ENCODE peak calls at places on chromosomes 12 and 14, in seven cellular contexts. A, L, R, P, F, G and O are unnamed samples.

GRCh38 chr14:31170411-31170810 is 37.2 kb downstream of the HECTD1 start:
- DNase-seq in A (no peak), L (no peak), R (no peak), P (no peak), F (no peak), G (no peak), O (no peak)

GRCh38 chr12:91913651-91914050 is 232.0 kb downstream of the BTG1 start:
- DNase-seq in A (no peak), L (no peak), R (no peak), P (no peak), F (no peak), G (no peak), O (no peak)

GRCh38 chr14:61568572-61569011 is 126.7 kb upstream of the HIF1A start:
- DNase-seq in A (no peak), L (peak; percentile 44), R (no peak), P (no peak), F (peak; percentile 52), G (no peak), O (no peak)

GRCh38 chr14:80946187-80946586 is 4.6 kb upstream of the CEP128 start:
- DNase-seq in A (no peak), L (no peak), R (no peak), P (no peak), F (no peak), G (no peak), O (no peak)

GRCh38 chr12:27142102-27142721 is 59.8 kb upstream of the C12orf71 start:
- DNase-seq in A (peak; percentile 53), L (peak; percentile 66), R (peak; percentile 60), P (peak; percentile 79), F (no peak), G (peak; percentile 67), O (peak; percentile 39)

GRCh38 chr12:6952860-6953416 is 1.8 kb downstream of the PTPN6 start:
- DNase-seq in A (no peak), L (no peak), R (no peak), P (no peak), F (no peak), G (no peak), O (no peak)

GRCh38 chr12:97168804-97169203 is 261.7 kb downstream of the NEDD1 start:
- DNase-seq in A (no peak), L (no peak), R (no peak), P (no peak), F (no peak), G (no peak), O (no peak)

GRCh38 chr12:3326850-3327780 is 163.9 kb upstream of the PRMT8 start:
- DNase-seq in A (no peak), L (no peak), R (no peak), P (no peak), F (no peak), G (no peak), O (no peak)

GRCh38 chr14:60101801-60102200 is 10.1 kb downstream of the PCNX4 start:
- DNase-seq in A (no peak), L (no peak), R (no peak), P (no peak), F (no peak), G (no peak), O (no peak)

GRCh38 chr14:38261620-38262019 is 5.7 kb upstream of the CLEC14A start:
- DNase-seq in A (no peak), L (no peak), R (no peak), P (no peak), F (no peak), G (no peak), O (no peak)

GRCh38 chr12:28817524-28817923 is 331.6 kb upstream of the FAR2 start:
- DNase-seq in A (no peak), L (peak; percentile 20), R (no peak), P (no peak), F (no peak), G (no peak), O (no peak)

GRCh38 chr12:119176267-119177055 is 2.3 kb upstream of the HSPB8 start:
- DNase-seq in A (peak; percentile 15), L (peak; percentile 26), R (peak; percentile 64), P (peak; percentile 61), F (no peak), G (no peak), O (peak; percentile 51)

GRCh38 chr12:132524405-132524804 is 34.5 kb downstream of the FBRSL1 start:
- DNase-seq in A (no peak), L (no peak), R (no peak), P (no peak), F (no peak), G (no peak), O (no peak)

GRCh38 chr14:20400589-20400964 is 12.7 kb downstream of the TEP1 start:
- DNase-seq in A (no peak), L (no peak), R (no peak), P (no peak), F (no peak), G (no peak), O (no peak)

GRCh38 chr14:20403521-20403920 is 9.8 kb downstream of the TEP1 start:
- DNase-seq in A (no peak), L (no peak), R (no peak), P (no peak), F (no peak), G (no peak), O (no peak)

DNA sequence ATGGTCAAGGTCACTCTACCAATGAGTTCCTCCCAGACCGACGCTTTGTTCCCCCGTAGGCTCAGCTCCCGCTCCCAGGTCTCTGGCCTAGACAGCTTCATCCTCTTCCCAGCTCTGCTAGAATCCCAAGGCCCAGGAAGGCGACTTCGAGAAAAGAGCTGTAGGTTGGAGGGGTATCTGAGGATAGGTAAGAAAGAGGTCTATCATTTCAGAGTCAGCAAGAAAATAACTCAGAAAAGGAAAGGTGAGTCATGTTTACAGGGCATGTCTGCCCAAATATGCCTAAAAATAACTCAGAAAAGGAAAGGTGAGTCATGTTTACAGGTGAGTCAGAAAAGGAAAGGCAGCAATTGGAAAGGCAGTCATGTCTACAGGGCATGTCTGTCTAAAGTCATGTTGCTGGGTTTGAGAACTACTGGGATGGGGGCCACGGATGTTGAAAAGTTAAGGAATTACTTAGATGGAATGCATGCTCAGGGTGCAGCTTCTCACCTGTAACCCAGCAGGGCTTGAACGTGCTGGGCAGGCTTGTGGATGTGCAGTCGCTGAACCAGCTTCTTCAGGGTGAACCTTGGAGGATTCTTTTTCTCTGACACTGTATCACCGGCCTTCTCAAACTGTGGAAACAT is 12.2 kb downstream of the TEP1 start:
- DNase-seq in A (peak; percentile 54), L (no peak), R (peak; percentile 74), P (no peak), F (no peak), G (no peak), O (no peak)
- TF ChIP-seq SP1 in A (no peak), L (no peak), R (peak; percentile 84), P (no peak), F (no peak), G (no peak), O (no peak)

DNA sequence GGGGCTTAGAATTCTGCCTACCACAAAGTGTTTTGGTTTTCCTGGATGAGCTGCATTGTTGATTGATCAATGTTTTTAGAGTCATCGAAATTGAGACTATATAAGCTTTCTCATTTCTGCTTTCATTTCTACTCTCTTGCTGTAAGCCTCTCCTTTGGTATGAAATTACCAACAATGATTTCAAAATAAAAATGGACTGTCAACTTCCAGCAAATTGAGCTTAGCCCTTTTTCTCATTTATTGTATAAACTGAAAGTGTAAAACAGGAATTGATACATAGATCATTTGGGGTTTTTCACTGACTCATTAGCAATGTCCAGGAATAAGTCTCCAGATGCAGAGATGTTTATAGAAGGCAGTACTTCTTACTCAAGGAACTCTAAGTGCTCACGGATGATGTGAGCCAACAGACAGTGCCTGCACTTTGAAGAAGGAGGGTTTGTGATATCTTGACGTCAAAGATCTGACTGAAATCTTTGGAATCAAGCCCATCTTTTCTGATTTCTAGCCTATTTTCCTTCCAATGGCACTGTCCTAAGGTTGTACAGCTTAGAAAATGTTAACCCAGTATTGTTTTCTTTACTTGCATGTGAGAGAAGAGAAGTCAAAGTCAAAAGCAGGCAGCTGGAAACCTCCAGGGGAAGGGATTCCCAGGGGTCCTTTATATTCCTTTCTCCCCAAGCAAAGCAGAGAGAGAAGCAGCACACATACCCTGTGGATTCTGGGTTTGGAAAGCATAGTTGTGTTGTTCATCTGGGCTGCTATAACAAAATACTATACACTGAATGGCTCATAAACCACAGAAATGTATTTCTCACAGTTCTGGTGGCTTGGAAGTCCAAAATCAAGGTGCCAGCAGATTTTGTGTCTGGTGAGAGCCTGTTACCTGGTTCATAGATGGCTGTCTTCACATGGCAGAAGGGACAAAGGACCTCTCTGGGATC is 19.8 kb upstream of the PCNX1 start:
- DNase-seq in A (no peak), L (no peak), R (no peak), P (no peak), F (peak; percentile 71), G (no peak), O (no peak)
- TF ChIP-seq SP1 in A (no peak), L (no peak), R (no peak), P (no peak), F (no peak), G (no peak), O (no peak)

GRCh38 chr12:31393004-31393550 is 67.1 kb upstream of the SINHCAF start:
- DNase-seq in A (no peak), L (no peak), R (no peak), P (no peak), F (no peak), G (no peak), O (no peak)
- TF ChIP-seq SP1 in A (no peak), L (no peak), R (no peak), P (no peak), F (no peak), G (no peak), O (no peak)

GRCh38 chr14:89325959-89326358 is 91.1 kb downstream of the FOXN3 start:
- DNase-seq in A (peak; percentile 24), L (no peak), R (no peak), P (no peak), F (no peak), G (no peak), O (no peak)

GRCh38 chr14:89327771-89328212 is 89.2 kb downstream of the FOXN3 start:
- DNase-seq in A (no peak), L (no peak), R (no peak), P (no peak), F (no peak), G (no peak), O (no peak)

GRCh38 chr14:89332031-89332430 is 85.0 kb downstream of the FOXN3 start:
- DNase-seq in A (no peak), L (no peak), R (no peak), P (no peak), F (no peak), G (no peak), O (no peak)

GRCh38 chr14:89331398-89331797 is 85.6 kb downstream of the FOXN3 start:
- DNase-seq in A (no peak), L (no peak), R (no peak), P (no peak), F (peak; percentile 91), G (no peak), O (no peak)

DNA sequence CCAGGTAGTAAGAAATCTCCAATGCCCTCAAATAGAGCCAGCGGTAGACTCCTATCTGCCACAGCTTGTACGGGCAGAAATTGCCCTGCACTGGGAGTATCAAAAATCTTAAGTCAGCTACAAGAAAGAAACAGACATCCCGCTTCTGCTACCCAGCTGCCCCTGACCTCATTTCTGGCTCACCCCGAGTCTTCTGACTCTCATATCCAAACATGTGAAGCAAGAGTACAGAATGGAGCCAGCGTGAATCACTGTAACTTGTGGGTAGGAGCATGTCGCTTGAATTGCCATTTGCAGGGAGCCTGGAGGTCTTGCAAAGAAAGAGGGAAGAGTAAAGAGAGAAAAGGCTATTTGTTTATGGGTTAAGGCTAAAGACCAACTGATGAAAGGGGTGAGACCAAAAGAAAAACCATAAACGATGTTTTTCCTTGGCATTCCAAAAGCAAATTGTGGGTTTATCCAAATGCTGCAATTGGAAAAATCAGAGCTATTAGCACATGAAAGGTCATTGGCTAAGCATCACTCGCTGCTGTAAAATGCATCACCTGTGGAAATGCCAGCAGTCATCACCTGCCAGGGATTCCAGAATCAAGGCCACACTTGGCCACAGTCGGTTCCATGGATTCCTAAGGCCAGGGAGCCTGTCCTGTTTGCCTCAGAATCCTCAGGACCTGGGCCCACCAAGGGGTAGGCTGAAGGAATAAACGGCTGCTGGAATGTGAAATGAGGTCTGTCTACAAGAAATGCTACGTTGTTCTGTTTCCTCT is 86.6 kb downstream of the FOXN3 start:
- DNase-seq in A (no peak), L (no peak), R (no peak), P (no peak), F (no peak), G (no peak), O (no peak)
- TF ChIP-seq SP1 in A (no peak), L (no peak), R (no peak), P (no peak), F (no peak), G (no peak), O (no peak)